ENCODE peak calls at places on chromosomes 16 and 17, in ten cellular contexts. F is OCI-LY7; P is testis; U is naive thymus-derived CD4-positive, alpha-beta T cell; C is spleen; H is lower lobe of right lung; X is heart left ventricle; T is SK-N-SH; J is cardiac muscle cell; L is ascending aorta. M is an unnamed sample.

GRCh38 chr17:38355256-38355655 is 3.6 kb downstream of the SOCS7 start:
- DNase-seq in F (no peak), P (no peak), U (no peak), C (no peak), H (no peak), X (no peak), T (no peak), J (no peak), L (no peak), M (no peak)

GRCh38 chr17:77817953-77818352 is 140.6 kb upstream of the TNRC6C start:
- DNase-seq in F (no peak), P (no peak), U (no peak), C (peak), H (no peak), X (no peak), T (no peak), J (no peak), L (no peak), M (no peak)

GRCh38 chr17:40355123-40355803 is 9.3 kb downstream of the GJD3 start:
- DNase-seq in F (peak), P (peak), U (peak), C (peak), H (peak), X (peak), T (peak), J (peak), L (no peak), M (no peak)

GRCh38 chr16:23235176-23235575 is 52.6 kb downstream of the SCNN1G start:
- DNase-seq in F (no peak), P (no peak), U (no peak), C (no peak), H (no peak), X (no peak), T (no peak), J (no peak), L (no peak), M (no peak)

GRCh38 chr17:81926451-81927144 is 937 bp downstream of the MAFG start:
- DNase-seq in F (peak), P (peak), U (no peak), C (peak), H (peak), X (peak), T (peak), J (peak), L (peak), M (no peak)

GRCh38 chr17:17702821-17703607 is 21.8 kb downstream of the RAI1 start:
- DNase-seq in F (no peak), P (peak), U (no peak), C (no peak), H (no peak), X (no peak), T (no peak), J (no peak), L (no peak), M (no peak)

GRCh38 chr17:42531455-42532354 is 4.3 kb upstream of the NAGLU start:
- DNase-seq in F (peak), P (peak), U (peak), C (peak), H (peak), X (peak), T (peak), J (peak), L (no peak), M (no peak)

GRCh38 chr17:66447159-66447558 is 144.7 kb downstream of the PRKCA start:
- DNase-seq in F (no peak), P (no peak), U (no peak), C (no peak), H (no peak), X (no peak), T (no peak), J (no peak), L (no peak), M (no peak)

GRCh38 chr16:70582280-70582978 is 58.8 kb downstream of the SF3B3 start:
- DNase-seq in F (no peak), P (no peak), U (no peak), C (no peak), H (no peak), X (no peak), T (no peak), J (no peak), L (no peak), M (no peak)

GRCh38 chr17:307741-308507 is 44.7 kb downstream of the RPH3AL start:
- DNase-seq in F (no peak), P (peak), U (no peak), C (peak), H (peak), X (peak), T (no peak), J (peak), L (no peak), M (no peak)

GRCh38 chr17:43431741-43432523 is 33.1 kb downstream of the ARL4D start:
- DNase-seq in F (no peak), P (no peak), U (no peak), C (no peak), H (no peak), X (no peak), T (no peak), J (peak), L (no peak), M (no peak)

GRCh38 chr16:4373909-4374742 is 2.5 kb downstream of the VASN start:
- DNase-seq in F (no peak), P (peak), U (no peak), C (peak), H (peak), X (peak), T (no peak), J (peak), L (no peak), M (no peak)

GRCh38 chr16:88871349-88871702 is 4.9 kb upstream of the PABPN1L start:
- DNase-seq in F (no peak), P (no peak), U (no peak), C (no peak), H (no peak), X (no peak), T (no peak), J (no peak), L (no peak), M (no peak)

GRCh38 chr17:4333041-4333440 is 33.4 kb downstream of the UBE2G1 start:
- DNase-seq in F (no peak), P (no peak), U (no peak), C (no peak), H (no peak), X (no peak), T (no peak), J (no peak), L (no peak), M (no peak)

GRCh38 chr17:4329838-4330237 is 36.6 kb downstream of the UBE2G1 start:
- DNase-seq in F (no peak), P (no peak), U (no peak), C (no peak), H (no peak), X (no peak), T (no peak), J (peak), L (no peak), M (no peak)

GRCh38 chr17:4332296-4332970 is 34.0 kb downstream of the UBE2G1 start:
- DNase-seq in F (no peak), P (no peak), U (no peak), C (no peak), H (no peak), X (no peak), T (no peak), J (no peak), L (no peak), M (no peak)

GRCh38 chr17:4334332-4334731 is 32.1 kb downstream of the UBE2G1 start:
- DNase-seq in F (no peak), P (no peak), U (no peak), C (no peak), H (no peak), X (no peak), T (no peak), J (no peak), L (no peak), M (no peak)

GRCh38 chr17:4331614-4332013 is 34.9 kb downstream of the UBE2G1 start:
- DNase-seq in F (no peak), P (no peak), U (no peak), C (no peak), H (no peak), X (no peak), T (no peak), J (no peak), L (no peak), M (no peak)
- H3K27ac ChIP-seq in F (no peak), P (no peak), U (no peak), C (no peak), H (no peak), X (no peak), T (no peak), J (peak), L (no peak), M (peak)

DNA sequence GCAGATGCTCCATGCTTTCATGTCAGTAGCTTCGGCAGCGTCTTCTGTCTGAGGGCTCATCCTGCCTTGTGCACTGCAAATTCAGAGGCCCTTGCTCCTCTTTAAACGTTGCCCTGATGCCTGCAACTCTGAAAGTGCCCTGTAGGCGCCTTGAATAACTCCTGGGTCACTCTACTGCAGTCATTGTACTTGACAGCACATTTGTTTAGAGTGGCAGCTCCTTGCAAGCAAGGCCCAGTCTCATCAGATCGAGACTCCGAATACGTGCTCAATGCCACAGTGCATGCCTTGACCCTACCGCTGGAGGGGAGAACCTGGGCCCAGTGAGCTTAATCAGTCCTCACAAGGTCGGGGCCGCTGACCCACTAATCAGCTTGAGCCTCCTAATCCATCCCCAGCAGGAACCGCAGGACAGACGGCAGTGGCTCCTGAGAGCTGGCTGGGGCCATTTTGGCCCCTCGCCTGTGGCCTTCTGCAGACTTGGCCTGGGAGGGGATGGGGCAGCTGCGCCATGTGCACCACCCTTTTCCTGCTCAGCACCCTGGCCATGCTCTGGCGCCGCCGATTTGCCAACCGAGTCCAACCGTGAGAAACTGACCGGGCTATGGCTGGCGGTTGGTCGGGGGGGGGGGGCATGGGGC is at the start of gene PRCD:
- DNase-seq in F (peak), P (no peak), U (no peak), C (peak), H (peak), X (peak), T (peak), J (no peak), L (no peak), M (no peak)
- H3K4me3 ChIP-seq in F (no peak), P (no peak), U (no peak), C (no peak), H (peak), X (peak), T (peak), J (peak), L (peak), M (no peak)

GRCh38 chr17:48593126-48593829 is at the start of gene HOXB5:
- DNase-seq in F (no peak), P (no peak), U (no peak), C (no peak), H (no peak), X (no peak), T (no peak), J (no peak), L (no peak), M (no peak)
- H3K27ac ChIP-seq in F (no peak), P (no peak), U (no peak), C (peak), H (peak), X (no peak), T (no peak), J (no peak), L (peak), M (peak)

GRCh38 chr17:35947156-35947585 is 3.7 kb upstream of the LYZL6 start:
- DNase-seq in F (peak), P (peak), U (no peak), C (no peak), H (no peak), X (no peak), T (peak), J (peak), L (no peak), M (no peak)
- H3K4me3 ChIP-seq in F (no peak), P (no peak), U (no peak), C (no peak), H (no peak), X (no peak), T (peak), J (no peak), L (no peak), M (no peak)

DNA sequence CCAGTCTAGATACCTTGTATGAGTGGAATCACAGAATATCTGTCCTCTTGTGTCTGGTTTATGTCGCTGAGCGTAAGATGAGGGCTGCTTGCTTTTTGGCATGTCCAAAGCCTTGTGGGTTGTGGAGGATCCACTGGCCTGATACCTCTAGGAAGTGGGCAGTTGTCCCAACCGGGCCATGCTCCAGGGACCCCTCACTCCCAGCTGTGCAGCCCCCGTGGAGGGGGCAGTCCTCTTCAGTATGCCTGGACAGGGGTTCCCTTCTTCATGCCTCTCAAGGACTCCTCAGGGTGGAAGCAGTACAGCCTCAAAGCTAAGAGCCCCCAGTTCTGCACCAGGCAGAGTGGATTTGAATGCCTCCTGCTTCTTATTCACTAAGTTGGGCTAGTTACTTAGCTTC is 23.8 kb upstream of the ST6GALNAC1 start:
- DNase-seq in F (no peak), P (no peak), U (no peak), C (no peak), H (no peak), X (no peak), T (no peak), J (no peak), L (no peak), M (no peak)
- H3K27ac ChIP-seq in F (no peak), P (no peak), U (no peak), C (no peak), H (no peak), X (no peak), T (no peak), J (no peak), L (no peak), M (no peak)

DNA sequence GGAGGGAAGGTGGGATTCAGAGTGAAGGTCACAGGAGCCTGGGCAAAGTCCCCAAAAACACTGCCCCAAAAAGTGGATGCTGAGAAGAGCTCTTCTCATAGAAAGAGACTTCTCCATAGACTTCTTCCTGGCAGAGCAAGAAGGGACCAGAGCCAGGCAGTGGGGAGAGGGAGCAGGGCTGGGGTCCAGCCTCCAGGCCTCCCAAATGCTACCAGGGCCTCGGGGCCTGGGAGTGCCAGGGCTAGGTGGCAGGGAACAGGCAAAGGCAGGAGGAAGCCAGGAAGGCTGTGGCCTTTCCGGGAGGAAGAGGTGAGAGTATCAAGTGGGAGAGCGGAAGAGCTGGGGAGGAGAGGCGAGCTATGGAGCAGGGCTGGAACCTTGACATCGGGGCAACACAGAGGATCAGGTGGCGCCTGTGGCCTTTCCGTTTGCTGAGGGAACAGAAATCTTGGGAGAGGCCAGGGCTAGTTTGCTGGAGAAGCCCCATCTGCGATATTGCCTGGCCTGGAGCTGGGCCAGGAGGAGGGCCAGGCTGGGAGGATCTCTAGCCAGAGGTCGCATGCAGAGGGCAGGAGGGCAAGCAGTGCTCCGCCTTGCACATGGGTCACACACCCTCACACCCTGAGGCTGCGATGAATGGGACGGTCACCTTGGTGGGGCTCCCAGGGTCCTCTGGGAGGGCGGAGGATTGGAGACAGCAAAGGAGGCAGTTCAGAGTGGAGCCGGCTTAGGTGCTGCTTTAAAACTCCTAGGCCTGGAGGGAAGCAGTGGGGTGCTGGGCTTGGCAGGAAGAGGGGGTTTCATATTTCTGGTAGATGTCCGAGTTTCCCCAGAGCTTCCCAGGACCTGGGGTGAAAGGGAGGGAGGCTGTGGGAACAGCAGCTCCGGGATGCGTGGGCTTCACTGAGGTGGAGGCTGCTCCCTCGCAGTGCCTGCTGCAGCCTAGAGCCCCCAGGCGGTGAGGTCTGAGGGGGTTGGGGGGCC is 3.4 kb downstream of the SLC16A5 start:
- DNase-seq in F (no peak), P (no peak), U (no peak), C (peak), H (no peak), X (peak), T (peak), J (no peak), L (no peak), M (no peak)
- H3K4me3 ChIP-seq in F (no peak), P (no peak), U (no peak), C (no peak), H (peak), X (no peak), T (no peak), J (no peak), L (no peak), M (no peak)

DNA sequence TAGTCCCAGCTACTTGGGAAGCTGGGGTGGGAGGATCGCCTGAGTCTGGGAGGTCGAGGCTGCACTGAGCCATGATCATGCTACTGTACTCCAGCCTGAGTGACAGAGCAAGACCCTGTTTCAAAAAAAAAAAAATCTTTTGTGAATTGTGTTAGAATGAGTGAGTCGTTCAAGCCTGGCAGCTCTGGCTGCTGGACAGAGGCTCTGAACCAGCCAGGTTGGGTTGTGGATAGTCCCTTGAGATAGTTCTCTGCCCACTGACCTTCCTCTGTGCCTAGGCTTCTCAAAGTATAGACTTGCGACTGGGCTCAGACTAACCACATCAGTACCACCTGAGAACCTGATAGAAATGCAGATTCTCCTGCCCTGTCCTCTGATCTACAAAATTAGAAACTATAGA is 2.2 kb upstream of the KSR1 start:
- DNase-seq in F (no peak), P (no peak), U (no peak), C (no peak), H (no peak), X (no peak), T (no peak), J (no peak), L (no peak), M (no peak)
- H3K27ac ChIP-seq in F (no peak), P (no peak), U (no peak), C (no peak), H (no peak), X (no peak), T (no peak), J (no peak), L (no peak), M (no peak)